ENCODE peak calls at places on chromosomes 12 and 14, in four cellular contexts. One of them, this sample, is unnamed.

GRCh38 chr12:55938826-55939501 is 8.0 kb downstream of the DGKA start:
- DNase-seq in suprapubic skin: no peak
- DNase-seq in heart left ventricle: no peak
- DNase-seq in prostate gland: no peak
- DNase-seq in this sample: no peak

GRCh38 chr12:76266797-76267196 is 81.4 kb downstream of the BBS10 start:
- DNase-seq in suprapubic skin: no peak
- DNase-seq in heart left ventricle: peak
- DNase-seq in prostate gland: peak
- DNase-seq in this sample: peak

GRCh38 chr14:68199465-68200145 is 380.0 kb downstream of the RAD51B start:
- DNase-seq in suprapubic skin: no peak
- DNase-seq in heart left ventricle: peak
- DNase-seq in prostate gland: peak
- DNase-seq in this sample: peak

GRCh38 chr12:46908236-46908935 is 82.6 kb upstream of the SLC38A4 start:
- DNase-seq in suprapubic skin: no peak
- DNase-seq in heart left ventricle: no peak
- DNase-seq in prostate gland: no peak
- DNase-seq in this sample: no peak

GRCh38 chr12:58557156-58557555 is 363.1 kb downstream of the LRIG3 start:
- DNase-seq in suprapubic skin: no peak
- DNase-seq in heart left ventricle: no peak
- DNase-seq in prostate gland: no peak
- DNase-seq in this sample: no peak

GRCh38 chr12:2498961-2499500 is 295.7 kb upstream of the FKBP4 start:
- DNase-seq in suprapubic skin: no peak
- DNase-seq in heart left ventricle: no peak
- DNase-seq in prostate gland: no peak
- DNase-seq in this sample: peak

GRCh38 chr14:23294734-23295561 is 7.7 kb downstream of the PPP1R3E start:
- DNase-seq in suprapubic skin: no peak
- DNase-seq in heart left ventricle: no peak
- DNase-seq in prostate gland: no peak
- DNase-seq in this sample: peak

GRCh38 chr14:77071938-77072388 is 26.1 kb upstream of the CIPC start:
- DNase-seq in suprapubic skin: no peak
- DNase-seq in heart left ventricle: no peak
- DNase-seq in prostate gland: no peak
- DNase-seq in this sample: no peak

GRCh38 chr12:32031109-32031508 is 71.9 kb downstream of the RESF1 start:
- DNase-seq in suprapubic skin: peak
- DNase-seq in heart left ventricle: no peak
- DNase-seq in prostate gland: no peak
- DNase-seq in this sample: peak

GRCh38 chr14:83566567-83566966 is 1963.4 kb upstream of the FLRT2 start:
- DNase-seq in suprapubic skin: no peak
- DNase-seq in heart left ventricle: no peak
- DNase-seq in prostate gland: no peak
- DNase-seq in this sample: no peak

GRCh38 chr14:61891251-61891650 is 129.0 kb downstream of the SNAPC1 start:
- DNase-seq in suprapubic skin: no peak
- DNase-seq in heart left ventricle: no peak
- DNase-seq in prostate gland: no peak
- DNase-seq in this sample: no peak

GRCh38 chr14:76138119-76138757 is 13.5 kb upstream of the GPATCH2L start:
- DNase-seq in suprapubic skin: no peak
- DNase-seq in heart left ventricle: no peak
- DNase-seq in prostate gland: no peak
- DNase-seq in this sample: no peak

GRCh38 chr12:111448266-111448830 is 42.6 kb downstream of the SH2B3 start:
- DNase-seq in suprapubic skin: peak
- DNase-seq in heart left ventricle: no peak
- DNase-seq in prostate gland: no peak
- DNase-seq in this sample: no peak

GRCh38 chr12:11991604-11992003 is 79.1 kb upstream of the BCL2L14 start:
- DNase-seq in suprapubic skin: no peak
- DNase-seq in heart left ventricle: no peak
- DNase-seq in prostate gland: no peak
- DNase-seq in this sample: no peak

GRCh38 chr12:96070670-96071279 is 35.4 kb upstream of the LTA4H start:
- DNase-seq in suprapubic skin: no peak
- DNase-seq in heart left ventricle: no peak
- DNase-seq in prostate gland: no peak
- DNase-seq in this sample: no peak

GRCh38 chr12:3945671-3946070 is 72.5 kb upstream of the PARP11 start:
- DNase-seq in suprapubic skin: no peak
- DNase-seq in heart left ventricle: no peak
- DNase-seq in prostate gland: no peak
- DNase-seq in this sample: no peak

GRCh38 chr12:3947781-3948180 is 74.6 kb upstream of the PARP11 start:
- DNase-seq in suprapubic skin: no peak
- DNase-seq in heart left ventricle: no peak
- DNase-seq in prostate gland: no peak
- DNase-seq in this sample: no peak

GRCh38 chr12:3951380-3952135 is 78.4 kb upstream of the PARP11 start:
- DNase-seq in suprapubic skin: no peak
- DNase-seq in heart left ventricle: no peak
- DNase-seq in prostate gland: no peak
- DNase-seq in this sample: no peak

DNA sequence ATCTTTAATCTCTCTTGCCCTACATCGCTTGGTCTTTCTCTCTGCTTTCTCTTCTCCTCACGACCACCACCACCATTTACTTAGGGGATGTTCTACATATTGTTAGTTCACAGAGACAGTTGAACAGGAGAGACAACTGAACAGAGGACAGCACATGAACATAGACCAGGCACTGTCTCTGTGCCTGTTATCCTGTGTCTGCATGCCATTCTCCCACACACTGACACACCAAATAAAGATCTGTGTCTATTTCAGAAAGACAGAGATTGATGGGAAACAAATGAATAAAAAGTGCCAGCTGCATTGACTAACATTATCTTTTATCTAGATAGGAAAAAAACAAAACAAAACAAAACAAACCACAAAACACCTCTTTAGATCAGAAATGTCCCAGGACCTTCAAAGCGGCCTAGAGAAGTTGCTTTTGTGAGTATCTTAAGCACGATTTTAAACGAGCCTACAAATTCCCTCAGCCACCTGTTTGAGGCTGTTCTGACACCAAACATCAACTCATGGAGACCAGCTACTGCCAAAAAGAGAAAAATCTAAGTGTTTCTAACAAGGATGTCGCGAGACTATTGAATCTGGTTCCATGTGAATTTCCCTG is 77.6 kb upstream of the PARP11 start:
- DNase-seq in suprapubic skin: no peak
- DNase-seq in heart left ventricle: no peak
- DNase-seq in prostate gland: no peak
- DNase-seq in this sample: no peak
- TF ChIP-seq POLR2A in suprapubic skin: no peak
- TF ChIP-seq POLR2A in heart left ventricle: no peak
- TF ChIP-seq POLR2A in prostate gland: no peak
- TF ChIP-seq POLR2A in this sample: no peak

DNA sequence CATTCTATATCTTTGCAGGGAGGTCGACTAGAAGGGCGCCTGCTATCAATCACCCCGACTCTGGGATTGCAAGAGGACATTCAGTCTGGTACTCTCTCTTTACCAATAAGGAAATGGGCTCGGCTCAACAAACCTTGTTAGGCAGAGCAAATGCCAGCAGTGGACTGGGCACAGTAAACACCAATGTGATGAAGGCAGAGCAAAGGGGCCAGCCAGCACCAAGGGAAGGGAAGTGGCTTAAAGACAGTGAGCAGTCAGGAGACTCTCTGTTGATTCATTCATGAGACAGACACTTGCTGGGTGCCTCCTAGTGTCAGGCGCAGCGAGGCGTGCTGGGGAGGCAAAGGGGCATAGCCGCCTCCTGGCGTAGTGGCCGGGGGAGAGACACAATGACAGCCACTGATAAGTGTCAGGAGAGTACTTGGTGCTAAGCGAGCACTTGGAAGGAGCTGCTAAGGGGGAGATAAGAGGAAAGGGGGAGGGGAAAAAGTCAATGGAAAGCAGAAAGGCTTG is 34.1 kb downstream of the TMCC3 start:
- DNase-seq in suprapubic skin: no peak
- DNase-seq in heart left ventricle: no peak
- DNase-seq in prostate gland: peak
- DNase-seq in this sample: peak
- H3K27ac ChIP-seq in suprapubic skin: peak
- H3K27ac ChIP-seq in heart left ventricle: peak
- H3K27ac ChIP-seq in prostate gland: peak
- H3K27ac ChIP-seq in this sample: peak

GRCh38 chr14:100072783-100073346 is 7.6 kb downstream of the EVL start:
- DNase-seq in suprapubic skin: no peak
- DNase-seq in heart left ventricle: no peak
- DNase-seq in prostate gland: peak
- DNase-seq in this sample: peak
- TF ChIP-seq POLR2A in suprapubic skin: no peak
- TF ChIP-seq POLR2A in heart left ventricle: no peak
- TF ChIP-seq POLR2A in prostate gland: no peak
- TF ChIP-seq POLR2A in this sample: no peak

GRCh38 chr12:9065607-9065856 is 50.2 kb downstream of the A2M start:
- DNase-seq in suprapubic skin: no peak
- DNase-seq in heart left ventricle: no peak
- DNase-seq in prostate gland: no peak
- DNase-seq in this sample: no peak
- H3K27ac ChIP-seq in suprapubic skin: peak
- H3K27ac ChIP-seq in heart left ventricle: peak
- H3K27ac ChIP-seq in prostate gland: peak
- H3K27ac ChIP-seq in this sample: peak

GRCh38 chr12:57078519-57079404 is at the start of gene NEMP1:
- DNase-seq in suprapubic skin: peak
- DNase-seq in heart left ventricle: peak
- DNase-seq in prostate gland: peak
- DNase-seq in this sample: peak
- TF ChIP-seq POLR2A in suprapubic skin: no peak
- TF ChIP-seq POLR2A in heart left ventricle: peak
- TF ChIP-seq POLR2A in prostate gland: peak
- TF ChIP-seq POLR2A in this sample: no peak

DNA sequence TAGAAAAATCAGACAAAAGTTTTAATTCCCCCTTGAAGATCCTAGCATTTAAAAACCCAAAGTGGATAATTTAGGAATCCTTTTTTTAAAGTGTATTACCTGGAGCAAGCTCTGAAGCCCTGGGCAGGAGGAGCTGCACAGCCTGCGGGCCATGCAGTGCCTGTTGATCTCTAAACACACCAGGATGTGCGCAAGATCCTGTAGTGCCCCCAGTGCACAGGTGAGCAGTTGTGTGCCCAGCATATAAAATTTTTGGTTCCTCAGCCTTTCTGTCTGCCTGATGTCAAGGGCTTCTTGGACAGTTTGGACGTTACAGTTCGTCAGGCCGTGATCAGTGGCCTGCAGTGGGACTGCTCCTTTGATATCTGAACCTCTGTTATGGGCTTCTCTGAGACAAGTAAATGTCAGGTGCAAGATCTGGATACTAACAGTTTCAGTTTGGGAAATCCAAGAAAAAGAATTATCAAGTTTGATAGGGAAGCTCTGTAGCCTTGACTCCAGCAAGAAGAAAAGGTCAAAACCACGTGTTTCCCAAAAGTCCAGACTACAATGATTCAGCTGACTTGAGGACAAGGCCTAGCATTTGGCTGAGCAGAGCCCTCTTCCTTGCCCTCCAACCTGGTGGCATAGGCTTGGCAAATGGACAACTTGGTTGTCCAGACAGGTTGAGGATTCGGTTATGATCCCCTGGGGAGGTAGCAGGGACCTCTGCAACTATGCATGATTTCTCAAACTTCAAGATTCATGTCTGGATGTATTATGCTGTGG is 1.0 kb downstream of the ATXN7L3B start:
- DNase-seq in suprapubic skin: no peak
- DNase-seq in heart left ventricle: no peak
- DNase-seq in prostate gland: no peak
- DNase-seq in this sample: peak
- H3K27ac ChIP-seq in suprapubic skin: peak
- H3K27ac ChIP-seq in heart left ventricle: peak
- H3K27ac ChIP-seq in prostate gland: peak
- H3K27ac ChIP-seq in this sample: peak

DNA sequence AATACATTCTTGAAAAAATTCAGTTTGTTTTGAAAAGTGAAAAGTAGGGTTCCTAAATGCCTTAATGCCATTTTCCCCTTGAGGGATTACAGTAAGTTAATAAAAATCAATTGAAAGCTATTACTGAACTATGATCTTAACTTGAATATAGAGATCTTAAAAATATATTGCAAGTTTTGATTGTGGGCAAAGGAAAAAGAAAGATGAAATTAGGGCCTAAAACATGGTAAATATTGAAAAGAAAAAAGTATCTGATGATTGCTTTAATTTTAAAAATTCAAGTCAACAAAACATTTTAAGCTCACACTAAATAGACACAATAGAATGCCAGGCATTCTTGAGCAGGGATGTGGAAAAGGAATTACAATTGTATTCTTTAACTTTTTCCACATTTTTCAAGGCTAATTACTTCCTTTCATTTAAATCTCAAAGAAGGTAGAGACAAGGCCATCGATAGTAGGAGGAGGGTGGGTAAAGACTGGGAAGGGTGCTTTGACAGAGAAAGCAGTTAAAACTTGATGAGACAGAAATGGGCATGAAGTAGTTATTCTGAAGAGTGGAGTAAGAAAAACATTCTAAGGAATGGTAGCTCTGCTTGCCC is 294.4 kb downstream of the NELL2 start:
- DNase-seq in suprapubic skin: no peak
- DNase-seq in heart left ventricle: no peak
- DNase-seq in prostate gland: no peak
- DNase-seq in this sample: no peak
- TF ChIP-seq POLR2A in suprapubic skin: no peak
- TF ChIP-seq POLR2A in heart left ventricle: no peak
- TF ChIP-seq POLR2A in prostate gland: no peak
- TF ChIP-seq POLR2A in this sample: no peak

GRCh38 chr14:50232276-50232642 is 881 bp upstream of the SOS2 start:
- DNase-seq in suprapubic skin: no peak
- DNase-seq in heart left ventricle: no peak
- DNase-seq in prostate gland: no peak
- DNase-seq in this sample: no peak
- H3K27ac ChIP-seq in suprapubic skin: peak
- H3K27ac ChIP-seq in heart left ventricle: peak
- H3K27ac ChIP-seq in prostate gland: peak
- H3K27ac ChIP-seq in this sample: peak

GRCh38 chr12:101830391-101831325 is at the start of gene GNPTAB:
- DNase-seq in suprapubic skin: peak
- DNase-seq in heart left ventricle: peak
- DNase-seq in prostate gland: peak
- DNase-seq in this sample: peak
- TF ChIP-seq POLR2A in suprapubic skin: peak
- TF ChIP-seq POLR2A in heart left ventricle: no peak
- TF ChIP-seq POLR2A in prostate gland: no peak
- TF ChIP-seq POLR2A in this sample: peak

GRCh38 chr12:128861226-128862016 is 8.1 kb downstream of the GLT1D1 start:
- DNase-seq in suprapubic skin: peak
- DNase-seq in heart left ventricle: no peak
- DNase-seq in prostate gland: no peak
- DNase-seq in this sample: no peak

GRCh38 chr12:128859311-128859710 is 6.0 kb downstream of the GLT1D1 start:
- DNase-seq in suprapubic skin: peak
- DNase-seq in heart left ventricle: no peak
- DNase-seq in prostate gland: no peak
- DNase-seq in this sample: no peak

GRCh38 chr12:128867466-128867865 is 14.2 kb downstream of the GLT1D1 start:
- DNase-seq in suprapubic skin: no peak
- DNase-seq in heart left ventricle: no peak
- DNase-seq in prostate gland: no peak
- DNase-seq in this sample: no peak

GRCh38 chr12:128863957-128864356 is 10.7 kb downstream of the GLT1D1 start:
- DNase-seq in suprapubic skin: no peak
- DNase-seq in heart left ventricle: no peak
- DNase-seq in prostate gland: no peak
- DNase-seq in this sample: no peak

GRCh38 chr12:128864516-128865186 is 11.4 kb downstream of the GLT1D1 start:
- DNase-seq in suprapubic skin: no peak
- DNase-seq in heart left ventricle: peak
- DNase-seq in prostate gland: no peak
- DNase-seq in this sample: no peak
- H3K27ac ChIP-seq in suprapubic skin: no peak
- H3K27ac ChIP-seq in heart left ventricle: no peak
- H3K27ac ChIP-seq in prostate gland: no peak
- H3K27ac ChIP-seq in this sample: no peak

This sample was measured in thyroid gland.